ENCODE peak calls at places on chromosomes 13 and 19, in eight cellular contexts. G is HCT116, J is HepG2, S is K562, K is GM23338, B is Panc1, D is SK-N-SH, H is GM12878. A is an unnamed sample.

GRCh38 chr13:109345433-109345941 is 440.9 kb downstream of the IRS2 start:
- DNase-seq in G (no peak), J (no peak), S (no peak), K (no peak), B (no peak), D (peak), H (no peak), A (no peak)

GRCh38 chr13:51697181-51697580 is 106.8 kb downstream of the DHRS12 start:
- DNase-seq in G (no peak), J (no peak), S (no peak), K (no peak), B (no peak), D (no peak), H (no peak), A (no peak)

GRCh38 chr19:35207391-35207871 is 21.1 kb downstream of the FAM187B start:
- DNase-seq in G (no peak), J (no peak), S (no peak), K (no peak), B (no peak), D (no peak), H (no peak), A (no peak)

GRCh38 chr19:39641773-39642172 is 13.9 kb upstream of the LGALS16 start:
- DNase-seq in G (no peak), J (peak), S (no peak), K (no peak), B (no peak), D (no peak), H (no peak), A (no peak)

GRCh38 chr13:72868229-72868628 is 86.3 kb downstream of the PIBF1 start:
- DNase-seq in G (no peak), J (no peak), S (no peak), K (no peak), B (no peak), D (no peak), H (no peak), A (no peak)

GRCh38 chr13:93690139-93690538 is 463.5 kb downstream of the GPC6 start:
- DNase-seq in G (no peak), J (peak), S (no peak), K (peak), B (no peak), D (no peak), H (no peak), A (no peak)

GRCh38 chr13:85741017-85741416 is 58.2 kb downstream of the SLITRK6 start:
- DNase-seq in G (no peak), J (no peak), S (no peak), K (no peak), B (no peak), D (no peak), H (no peak), A (no peak)

GRCh38 chr13:75761373-75761772 is 125.2 kb downstream of the LMO7 start:
- DNase-seq in G (no peak), J (no peak), S (no peak), K (no peak), B (no peak), D (no peak), H (peak), A (no peak)

GRCh38 chr19:34732548-34733255 is 1.3 kb upstream of the ZNF181 start:
- DNase-seq in G (no peak), J (no peak), S (peak), K (peak), B (no peak), D (peak), H (no peak), A (no peak)

GRCh38 chr19:53057904-53058579 is 13.5 kb downstream of the ERVV-2 start:
- DNase-seq in G (no peak), J (no peak), S (no peak), K (peak), B (no peak), D (peak), H (no peak), A (no peak)

GRCh38 chr19:20367811-20368294 is 197.7 kb downstream of the ZNF737 start:
- DNase-seq in G (no peak), J (no peak), S (no peak), K (peak), B (no peak), D (no peak), H (no peak), A (no peak)

GRCh38 chr13:65889368-65889767 is 1340.8 kb downstream of the PCDH9 start:
- DNase-seq in G (no peak), J (no peak), S (no peak), K (no peak), B (no peak), D (no peak), H (no peak), A (no peak)

GRCh38 chr13:74153316-74153715 is 19.1 kb upstream of the KLF12 start:
- DNase-seq in G (no peak), J (no peak), S (no peak), K (no peak), B (no peak), D (no peak), H (no peak), A (no peak)

GRCh38 chr19:39203372-39204341 is at the start of gene SYCN:
- DNase-seq in G (no peak), J (no peak), S (no peak), K (peak), B (no peak), D (peak), H (no peak), A (no peak)

GRCh38 chr19:41746593-41747227 is 8.6 kb upstream of the CEACAM6 start:
- DNase-seq in G (peak), J (peak), S (peak), K (peak), B (no peak), D (peak), H (no peak), A (peak)

GRCh38 chr19:57103573-57104277 is 16.1 kb upstream of the USP29 start:
- DNase-seq in G (peak), J (peak), S (peak), K (peak), B (no peak), D (peak), H (peak), A (peak)

GRCh38 chr13:57409121-57409520 is 222.4 kb upstream of the PCDH17 start:
- DNase-seq in G (no peak), J (no peak), S (no peak), K (peak), B (no peak), D (no peak), H (no peak), A (no peak)

GRCh38 chr19:15829277-15829770 is 13.9 kb upstream of the OR10H1 start:
- DNase-seq in G (no peak), J (no peak), S (no peak), K (no peak), B (no peak), D (no peak), H (no peak), A (no peak)

GRCh38 chr13:108558489-108558888 is 70.9 kb upstream of the MYO16 start:
- DNase-seq in G (no peak), J (no peak), S (no peak), K (no peak), B (no peak), D (no peak), H (no peak), A (no peak)

GRCh38 chr13:44393391-44393790 is 19.8 kb downstream of the SERP2 start:
- DNase-seq in G (no peak), J (no peak), S (no peak), K (no peak), B (no peak), D (no peak), H (no peak), A (no peak)

GRCh38 chr19:48568345-48568886 is 16.4 kb downstream of the SULT2B1 start:
- DNase-seq in G (peak), J (peak), S (peak), K (peak), B (no peak), D (peak), H (no peak), A (no peak)

GRCh38 chr13:70812481-70812880 is 704.2 kb upstream of the KLHL1 start:
- DNase-seq in G (no peak), J (no peak), S (no peak), K (no peak), B (no peak), D (no peak), H (no peak), A (no peak)

GRCh38 chr13:112873851-112874750 is 94.9 kb upstream of the MCF2L start:
- DNase-seq in G (peak), J (peak), S (peak), K (peak), B (peak), D (peak), H (no peak), A (no peak)

GRCh38 chr13:106490887-106491321 is 44.6 kb downstream of the EFNB2 start:
- DNase-seq in G (no peak), J (no peak), S (no peak), K (no peak), B (no peak), D (no peak), H (no peak), A (no peak)

GRCh38 chr13:48412881-48413351 is at the start of gene LPAR6:
- DNase-seq in G (no peak), J (peak), S (no peak), K (peak), B (no peak), D (no peak), H (no peak), A (no peak)

GRCh38 chr13:30510811-30511371 is 45.2 kb upstream of the HMGB1 start:
- DNase-seq in G (no peak), J (no peak), S (no peak), K (no peak), B (no peak), D (no peak), H (no peak), A (no peak)

GRCh38 chr19:46000497-46001246 is 5.4 kb downstream of the CCDC61 start:
- DNase-seq in G (no peak), J (no peak), S (peak), K (peak), B (no peak), D (peak), H (no peak), A (no peak)

GRCh38 chr13:72384186-72384823 is 343.1 kb downstream of the MZT1 start:
- DNase-seq in G (no peak), J (peak), S (no peak), K (peak), B (no peak), D (no peak), H (no peak), A (no peak)

GRCh38 chr19:17303940-17304267 is 679 bp upstream of the ABHD8 start:
- DNase-seq in G (no peak), J (no peak), S (no peak), K (no peak), B (no peak), D (no peak), H (no peak), A (no peak)

GRCh38 chr19:12996542-12997094 is 1.3 kb downstream of the NFIX start:
- DNase-seq in G (no peak), J (peak), S (peak), K (peak), B (no peak), D (peak), H (no peak), A (no peak)
- TF ChIP-seq REST in G (no peak), J (no peak), S (no peak), K (no peak), B (no peak), D (no peak), H (no peak), A (no peak)

DNA sequence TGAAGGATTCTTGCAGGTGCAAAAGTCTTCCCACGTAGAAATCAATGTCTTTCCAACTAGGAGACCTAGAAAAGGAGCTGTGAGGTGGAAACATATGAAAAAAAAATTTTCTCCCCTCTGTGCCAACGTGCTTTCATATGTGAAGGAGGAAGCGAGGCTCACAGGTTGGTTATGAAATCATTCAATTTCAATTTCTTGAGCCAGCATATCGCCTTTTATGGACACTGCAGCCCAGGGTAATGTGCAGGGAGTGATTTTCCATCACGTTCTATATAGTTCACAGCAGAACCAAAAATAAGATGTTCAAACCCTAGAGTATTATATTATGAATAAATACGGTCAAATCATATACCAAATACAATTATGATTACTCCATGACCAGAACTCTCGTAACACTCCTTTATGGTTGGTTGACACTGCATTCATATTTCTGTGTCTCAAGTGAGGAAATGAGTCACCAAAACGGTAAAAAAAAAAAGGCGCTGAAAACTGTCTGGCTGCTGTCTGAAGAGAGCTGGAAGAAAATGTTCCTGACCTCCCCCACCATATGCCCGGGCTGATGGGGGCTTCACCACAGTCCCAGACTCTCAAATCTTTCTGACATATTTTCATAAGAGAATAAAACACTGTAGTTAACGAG is 75.8 kb upstream of the UBAC2 start:
- DNase-seq in G (peak), J (no peak), S (peak), K (no peak), B (peak), D (no peak), H (peak), A (peak)
- TF ChIP-seq POLR2AphosphoS5 in G (no peak), J (no peak), S (no peak), K (no peak), B (no peak), D (no peak), H (no peak), A (no peak)

DNA sequence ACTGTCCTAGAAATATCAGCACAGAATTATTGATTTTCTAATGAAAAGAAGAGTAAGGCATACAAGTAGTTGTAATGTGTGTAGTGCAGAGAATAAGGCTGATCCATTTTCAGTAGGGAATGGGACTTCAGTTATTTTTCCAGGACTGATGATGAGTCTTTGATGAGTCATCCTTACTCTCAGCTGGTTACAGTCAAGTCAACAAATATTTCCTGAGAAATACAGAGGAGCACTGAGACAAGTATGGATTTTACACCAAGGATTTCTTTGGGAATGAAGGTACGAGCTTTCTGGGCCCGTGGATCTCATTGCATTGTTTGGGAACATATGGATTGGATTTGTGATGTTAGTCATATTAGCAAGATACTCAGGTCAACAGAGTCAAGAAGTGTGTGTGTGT is 502.7 kb downstream of the FGF9 start:
- DNase-seq in G (peak), J (no peak), S (no peak), K (no peak), B (peak), D (no peak), H (no peak), A (no peak)
- TF ChIP-seq REST in G (no peak), J (no peak), S (no peak), K (no peak), B (no peak), D (no peak), H (no peak), A (no peak)

GRCh38 chr19:3375221-3376088 is 9.1 kb downstream of the NFIC start:
- DNase-seq in G (no peak), J (no peak), S (peak), K (no peak), B (no peak), D (peak), H (no peak), A (no peak)

GRCh38 chr19:3373971-3374368 is 7.6 kb downstream of the NFIC start:
- DNase-seq in G (no peak), J (no peak), S (no peak), K (no peak), B (no peak), D (no peak), H (no peak), A (no peak)

GRCh38 chr19:3372413-3372812 is 6.0 kb downstream of the NFIC start:
- DNase-seq in G (no peak), J (no peak), S (no peak), K (no peak), B (no peak), D (no peak), H (no peak), A (no peak)

GRCh38 chr19:3370728-3371591 is 4.6 kb downstream of the NFIC start:
- DNase-seq in G (no peak), J (no peak), S (no peak), K (no peak), B (no peak), D (no peak), H (no peak), A (no peak)

GRCh38 chr19:3374369-3375112 is 8.2 kb downstream of the NFIC start:
- DNase-seq in G (no peak), J (no peak), S (peak), K (no peak), B (no peak), D (peak), H (no peak), A (no peak)
- TF ChIP-seq POLR2AphosphoS5 in G (no peak), J (no peak), S (peak), K (no peak), B (no peak), D (no peak), H (no peak), A (no peak)

DNA sequence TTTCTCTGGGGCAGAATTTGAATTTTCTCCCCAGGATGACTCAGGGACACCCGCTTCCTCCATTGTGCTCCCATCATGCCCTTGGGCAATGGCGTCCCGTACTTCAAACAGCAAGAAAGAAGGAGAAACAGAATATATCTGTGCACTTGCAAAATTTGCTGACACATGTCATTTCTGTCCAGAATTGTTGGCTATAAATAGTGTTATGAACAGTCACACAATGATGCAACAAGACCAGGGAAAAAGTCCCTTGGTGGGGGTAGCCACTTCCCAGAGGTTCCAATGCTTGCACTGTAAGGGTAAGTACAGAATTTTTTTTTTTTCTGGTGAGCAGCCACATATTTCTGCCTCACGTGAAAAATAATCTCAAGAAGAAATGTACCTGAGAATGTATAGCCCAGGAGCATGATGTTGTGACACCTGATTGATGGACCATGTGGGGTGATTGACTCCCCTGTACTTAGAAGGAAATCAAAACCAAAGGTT is 9.1 kb upstream of the LAIR1 start:
- DNase-seq in G (no peak), J (no peak), S (no peak), K (no peak), B (no peak), D (no peak), H (no peak), A (peak)
- TF ChIP-seq REST in G (no peak), J (no peak), S (no peak), K (no peak), B (no peak), D (no peak), H (no peak), A (no peak)

GRCh38 chr13:114132419-114133121 is at the start of gene RASA3:
- DNase-seq in G (peak), J (no peak), S (peak), K (peak), B (no peak), D (peak), H (no peak), A (peak)
- TF ChIP-seq POLR2AphosphoS5 in G (peak), J (no peak), S (peak), K (peak), B (no peak), D (peak), H (no peak), A (peak)